ENCODE peak calls at places on chromosome 22, in seven cellular contexts. G, L, R, D, V, U and O are unnamed samples.

GRCh38 chr22:32744560-32744959 is 56.9 kb upstream of the TIMP3 start:
- DNase-seq in G (no peak), L (no peak), R (no peak), D (no peak), V (no peak), U (no peak), O (no peak)

GRCh38 chr22:50267591-50268390 is 2.4 kb downstream of the MAPK11 start:
- DNase-seq in G (peak), L (peak), R (no peak), D (no peak), V (peak), U (peak), O (no peak)

GRCh38 chr22:23550049-23550650 is 29.9 kb downstream of the IGLL1 start:
- DNase-seq in G (no peak), L (no peak), R (no peak), D (no peak), V (no peak), U (no peak), O (no peak)

GRCh38 chr22:43203471-43203981 is 16.6 kb upstream of the TTLL12 start:
- DNase-seq in G (no peak), L (no peak), R (no peak), D (no peak), V (no peak), U (no peak), O (no peak)

GRCh38 chr22:19385221-19385906 is 46.2 kb downstream of the HIRA start:
- DNase-seq in G (peak), L (no peak), R (no peak), D (no peak), V (no peak), U (no peak), O (no peak)

GRCh38 chr22:42484506-42484905 is 35.1 kb downstream of the RRP7A start:
- DNase-seq in G (no peak), L (no peak), R (no peak), D (no peak), V (no peak), U (no peak), O (no peak)

GRCh38 chr22:24051568-24051967 is 40.5 kb downstream of the CABIN1 start:
- DNase-seq in G (no peak), L (no peak), R (no peak), D (no peak), V (no peak), U (no peak), O (no peak)

GRCh38 chr22:49973018-49973965 is 12.7 kb downstream of the PIM3 start:
- DNase-seq in G (no peak), L (no peak), R (no peak), D (no peak), V (no peak), U (no peak), O (no peak)

GRCh38 chr22:30872282-30873041 is 96.1 kb downstream of the MORC2 start:
- DNase-seq in G (peak), L (no peak), R (no peak), D (no peak), V (no peak), U (peak), O (no peak)

DNA sequence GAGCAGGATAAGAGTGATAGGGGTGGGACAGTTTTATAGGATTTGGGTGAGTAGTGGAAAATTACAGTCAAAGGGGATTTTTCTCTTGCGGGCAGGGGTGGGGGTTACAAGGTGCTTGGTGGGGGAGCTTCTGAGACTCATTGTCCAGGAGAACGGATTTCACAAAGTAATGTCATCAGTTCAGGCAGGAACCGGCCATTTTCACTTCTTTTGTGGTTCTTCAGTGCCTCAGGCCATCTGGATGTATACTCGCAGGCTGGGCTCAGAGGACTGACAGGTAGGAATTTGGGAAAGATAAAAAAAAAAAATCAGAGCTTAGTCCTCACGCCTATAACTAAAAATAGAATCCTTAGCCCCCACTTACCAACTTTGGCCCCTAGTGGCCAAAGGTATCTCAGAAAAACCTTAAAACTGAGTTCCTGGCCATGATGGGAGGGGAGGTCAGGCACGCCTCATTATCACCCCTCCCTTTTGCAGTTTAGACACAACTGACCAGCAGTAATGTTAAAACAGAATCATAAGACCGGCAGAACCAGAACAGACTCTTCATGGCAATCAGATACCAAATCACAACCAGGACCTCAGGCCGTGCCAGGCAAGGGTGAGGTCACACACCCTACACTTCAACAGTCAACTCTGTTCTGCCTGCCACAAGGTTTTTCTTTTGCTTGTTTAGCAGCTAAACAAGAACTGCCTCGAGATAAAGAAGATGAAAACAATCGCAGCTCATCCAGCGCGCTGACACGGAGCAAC is 8.9 kb upstream of the APOBEC3G start:
- DNase-seq in G (no peak), L (no peak), R (no peak), D (no peak), V (no peak), U (no peak), O (no peak)
- TF ChIP-seq CTCF in G (no peak), L (no peak), R (peak), D (no peak), V (no peak), U (no peak), O (no peak)

GRCh38 chr22:22397875-22398524 is 110.5 kb downstream of the ZNF280B start:
- DNase-seq in G (peak), L (no peak), R (no peak), D (no peak), V (no peak), U (peak), O (no peak)
- TF ChIP-seq CTCF in G (no peak), L (no peak), R (no peak), D (no peak), V (no peak), U (no peak), O (no peak)

DNA sequence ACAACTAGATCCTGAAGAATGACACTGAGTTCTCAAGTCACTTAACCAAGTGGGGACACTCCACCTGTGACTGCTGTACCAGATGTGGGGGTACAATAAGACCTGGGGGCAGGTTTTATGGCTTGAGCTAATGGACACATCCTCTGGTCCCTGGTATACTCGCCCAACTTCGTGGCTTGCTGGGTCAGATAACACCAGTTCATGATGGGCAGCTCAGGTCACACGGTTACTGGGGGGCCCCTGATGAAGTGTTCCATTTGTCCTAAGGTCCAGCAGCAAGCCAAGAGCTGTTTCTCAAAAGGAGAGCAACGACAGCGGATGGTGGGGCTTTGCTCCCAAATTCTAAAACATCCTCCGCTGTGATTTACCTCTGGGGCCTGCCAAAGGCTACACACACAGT is 1368.4 kb downstream of the BRD1 start:
- DNase-seq in G (no peak), L (no peak), R (no peak), D (no peak), V (no peak), U (no peak), O (no peak)
- TF ChIP-seq CTCF in G (no peak), L (no peak), R (no peak), D (no peak), V (no peak), U (no peak), O (no peak)

GRCh38 chr22:47125603-47126002 is 363.2 kb downstream of the TBC1D22A start:
- DNase-seq in G (no peak), L (no peak), R (no peak), D (no peak), V (no peak), U (no peak), O (no peak)
- TF ChIP-seq CTCF in G (no peak), L (no peak), R (peak), D (no peak), V (no peak), U (no peak), O (no peak)

GRCh38 chr22:44935724-44936123 is 74.1 kb downstream of the PHF21B start:
- DNase-seq in G (no peak), L (no peak), R (no peak), D (no peak), V (no peak), U (no peak), O (no peak)

GRCh38 chr22:44938886-44939285 is 70.9 kb downstream of the PHF21B start:
- DNase-seq in G (no peak), L (no peak), R (no peak), D (no peak), V (no peak), U (no peak), O (no peak)

GRCh38 chr22:44933829-44934735 is 75.7 kb downstream of the PHF21B start:
- DNase-seq in G (no peak), L (no peak), R (no peak), D (no peak), V (no peak), U (no peak), O (no peak)

GRCh38 chr22:44937216-44937615 is 72.6 kb downstream of the PHF21B start:
- DNase-seq in G (no peak), L (no peak), R (no peak), D (no peak), V (no peak), U (no peak), O (no peak)

DNA sequence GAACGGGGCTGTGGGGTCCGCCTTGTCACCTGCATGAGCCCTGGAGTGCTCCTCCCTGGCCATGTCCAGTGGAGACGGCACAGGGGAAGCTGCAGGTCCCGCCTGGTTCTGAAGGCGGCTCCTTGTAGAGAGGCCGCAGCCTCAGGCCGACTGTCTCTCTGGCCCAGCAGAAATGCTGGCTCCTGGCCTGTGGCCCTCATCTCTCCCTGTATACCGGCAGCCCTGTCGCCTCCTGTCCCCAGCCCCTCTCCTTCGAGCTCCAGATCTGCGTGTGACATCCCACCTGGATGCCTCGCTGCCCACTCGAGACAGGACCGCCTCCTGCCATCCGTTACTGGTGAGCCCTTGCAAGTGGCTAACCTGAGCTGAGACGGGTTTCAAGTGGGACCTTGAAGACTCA is 73.6 kb downstream of the PHF21B start:
- DNase-seq in G (no peak), L (no peak), R (no peak), D (no peak), V (no peak), U (no peak), O (no peak)
- TF ChIP-seq CTCF in G (no peak), L (no peak), R (no peak), D (no peak), V (no peak), U (no peak), O (no peak)

DNA sequence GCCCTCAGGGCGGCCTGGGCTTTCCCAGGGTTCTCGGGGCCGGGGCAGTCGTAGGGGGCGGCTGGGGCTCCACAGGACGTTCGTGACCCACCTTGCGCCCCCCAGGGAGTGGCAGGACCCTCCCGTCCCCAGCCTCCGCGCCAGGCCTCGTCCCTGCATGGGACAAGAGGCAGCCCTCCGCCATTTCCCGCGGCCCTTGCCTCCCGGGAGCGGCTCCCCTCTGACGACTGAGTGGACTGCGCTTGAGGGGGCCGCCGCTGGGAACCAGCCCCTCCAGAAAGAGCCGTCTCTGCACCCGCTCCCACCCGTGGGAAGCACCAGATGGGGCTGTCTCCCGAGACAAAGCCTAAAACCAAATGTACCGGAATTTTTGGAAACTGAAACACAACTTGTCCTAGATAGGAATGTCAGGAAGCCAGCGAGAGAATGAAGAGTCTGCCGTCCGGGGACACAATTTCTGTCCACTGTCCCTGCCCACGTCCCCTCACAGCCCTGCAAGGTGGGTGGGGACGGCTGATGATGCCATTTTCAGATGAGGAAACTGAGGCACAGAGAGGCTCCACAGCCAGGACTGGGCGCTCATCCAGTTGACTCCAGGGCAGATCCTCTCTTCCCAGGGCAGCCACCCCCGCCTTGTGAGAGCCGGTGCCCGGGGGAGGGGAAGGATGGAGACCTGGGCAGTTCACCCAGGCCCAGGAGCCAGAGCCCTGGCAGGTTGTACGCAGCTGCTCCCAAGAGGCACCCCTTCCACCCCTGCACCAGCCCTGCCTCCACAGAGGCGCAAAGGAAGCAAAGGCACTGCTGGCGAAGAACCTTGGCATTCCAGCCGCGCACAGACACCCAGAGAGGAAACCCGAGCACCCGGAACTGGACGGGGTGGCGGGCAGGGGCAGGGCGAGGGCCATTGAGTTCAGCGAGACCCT is 18.1 kb upstream of the PICK1 start:
- DNase-seq in G (no peak), L (no peak), R (no peak), D (no peak), V (no peak), U (no peak), O (no peak)
- TF ChIP-seq CTCF in G (no peak), L (no peak), R (no peak), D (no peak), V (no peak), U (no peak), O (no peak)

GRCh38 chr22:21761086-21761485 is 25.5 kb upstream of the YPEL1 start:
- DNase-seq in G (no peak), L (no peak), R (no peak), D (no peak), V (no peak), U (no peak), O (no peak)
- TF ChIP-seq CTCF in G (no peak), L (no peak), R (no peak), D (no peak), V (no peak), U (no peak), O (no peak)

DNA sequence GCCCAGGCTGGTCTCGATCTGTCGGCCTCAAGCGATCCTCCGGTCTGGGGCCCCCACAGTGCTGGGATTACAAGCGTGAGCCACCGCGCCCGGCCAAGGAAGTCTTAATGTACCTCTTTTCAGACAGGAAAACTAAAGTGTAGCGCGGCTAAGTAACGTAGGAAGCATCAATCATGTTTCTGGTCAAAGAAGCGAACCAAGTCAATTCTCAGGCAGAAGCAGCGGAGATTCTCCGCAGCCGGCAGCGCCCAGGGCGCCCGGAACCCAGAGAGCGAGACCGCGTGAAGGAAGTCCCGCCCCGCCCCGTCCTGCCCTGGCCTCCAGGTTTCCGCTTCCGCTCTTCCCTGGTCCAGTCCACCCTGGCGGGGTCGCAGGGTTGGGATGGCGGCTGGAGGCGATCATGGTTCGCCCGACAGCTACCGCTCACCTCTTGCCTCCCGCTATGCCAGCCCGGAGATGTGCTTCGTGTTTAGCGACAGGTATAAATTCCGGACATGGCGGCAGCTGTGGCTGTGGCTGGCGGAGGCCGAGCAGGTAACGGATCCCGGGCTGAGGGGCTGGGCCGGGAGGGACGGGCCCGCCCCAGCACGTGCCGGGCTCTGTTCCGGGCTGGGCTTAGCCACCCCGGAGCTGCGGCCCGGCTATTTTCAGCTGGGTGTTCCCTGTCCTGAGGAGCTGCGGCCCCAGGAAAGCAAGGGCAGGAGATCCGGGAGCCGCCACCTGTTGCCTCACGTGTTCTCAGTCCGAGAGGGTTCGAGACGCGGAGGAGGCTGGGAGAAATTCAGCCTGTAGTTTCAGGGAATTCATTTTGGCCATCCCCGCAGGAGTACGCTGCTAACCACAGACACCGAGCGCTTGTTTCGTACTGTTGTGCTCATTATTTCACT is at the start of gene ADSL:
- DNase-seq in G (peak), L (peak), R (peak), D (peak), V (peak), U (peak), O (peak)
- TF ChIP-seq CTCF in G (no peak), L (no peak), R (peak), D (no peak), V (no peak), U (no peak), O (no peak)

DNA sequence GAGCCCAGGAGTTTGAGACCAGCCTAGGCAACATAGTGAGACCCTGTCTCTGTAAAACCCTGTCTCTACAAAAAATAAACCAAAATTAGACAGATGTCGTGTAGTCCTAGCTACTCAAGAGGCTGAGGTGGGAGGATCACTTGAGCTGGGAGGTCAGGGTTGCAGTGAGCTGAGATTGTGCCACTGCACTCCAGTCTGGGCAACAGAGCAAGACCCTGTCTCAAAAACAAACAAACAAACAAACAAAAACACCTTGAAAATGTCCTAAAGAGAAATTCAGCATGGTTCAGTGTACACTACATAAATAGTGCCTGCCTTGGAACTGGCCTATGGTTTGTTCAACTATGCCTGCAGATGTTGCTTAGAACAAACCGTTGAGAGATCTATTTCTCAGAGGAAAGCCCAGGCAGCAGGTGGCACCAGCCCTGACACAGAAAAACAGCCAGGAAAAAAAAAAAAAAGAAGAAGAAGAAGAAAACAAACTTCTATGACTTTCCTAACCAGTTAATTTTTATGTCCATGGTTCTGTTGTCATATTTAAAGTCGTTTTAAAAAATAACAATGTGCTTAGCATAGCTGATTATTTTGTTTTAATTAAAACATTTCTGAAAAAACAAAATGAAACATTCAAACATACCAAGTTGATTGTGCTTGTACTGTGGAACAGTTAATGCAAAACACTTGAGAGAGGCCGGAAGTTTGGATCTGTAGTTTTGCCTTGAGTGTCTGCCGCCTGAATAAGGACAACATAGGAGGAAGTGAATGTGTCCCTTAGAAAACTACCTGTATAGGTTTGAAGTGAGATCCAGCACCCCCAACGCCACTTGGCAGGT is 5.4 kb downstream of the KREMEN1 start:
- DNase-seq in G (no peak), L (no peak), R (no peak), D (no peak), V (no peak), U (no peak), O (no peak)
- TF ChIP-seq CTCF in G (no peak), L (no peak), R (no peak), D (no peak), V (no peak), U (no peak), O (no peak)